ENCODE peak calls at places on chromosome 6, in five cellular contexts. H is progenitor cell of endocrine pancreas, R is astrocyte of the spinal cord, Y is kidney, J is A549. D is an unnamed sample.

GRCh38 chr6:41284726-41285125 is 1.8 kb downstream of the TREM1 start:
- DNase-seq in H (no peak), J (no peak), Y (no peak), R (no peak), D (peak)

GRCh38 chr6:84805145-84805544 is 40.7 kb upstream of the TBX18 start:
- DNase-seq in Y (no peak), H (no peak), R (no peak), J (no peak), D (no peak)

GRCh38 chr6:34358389-34358906 is 34.0 kb downstream of the NUDT3 start:
- DNase-seq in J (no peak), R (peak), Y (no peak), H (no peak), D (peak)

GRCh38 chr6:153123801-153124200 is 7.3 kb downstream of the RGS17 start:
- DNase-seq in Y (no peak), J (no peak), R (no peak), H (no peak), D (no peak)

GRCh38 chr6:23280445-23280844 is 711.1 kb downstream of the HDGFL1 start:
- DNase-seq in J (no peak), H (no peak), R (no peak), Y (no peak), D (no peak)

GRCh38 chr6:30013296-30013922 is 47.7 kb upstream of the POLR1H start:
- DNase-seq in H (peak), J (peak), R (no peak), Y (no peak), D (no peak)

GRCh38 chr6:47737406-47737805 is 39.0 kb downstream of the ADGRF4 start:
- DNase-seq in J (no peak), H (no peak), Y (no peak), R (no peak), D (no peak)

GRCh38 chr6:5995705-5996686 is 10.7 kb downstream of the NRN1 start:
- DNase-seq in J (no peak), H (peak), Y (peak), R (peak), D (peak)

GRCh38 chr6:44915111-44915510 is 413.0 kb upstream of the RUNX2 start:
- DNase-seq in J (no peak), R (no peak), Y (no peak), H (no peak), D (no peak)

GRCh38 chr6:70669133-70669532 is 1.4 kb downstream of the SMAP1 start:
- DNase-seq in Y (no peak), R (peak), H (no peak), J (no peak), D (no peak)

GRCh38 chr6:42777126-42777822 is 4.6 kb upstream of the BICRAL start:
- DNase-seq in Y (no peak), R (peak), H (no peak), J (no peak), D (peak)

GRCh38 chr6:39979461-39980328 is 45.4 kb upstream of the MOCS1 start:
- DNase-seq in R (no peak), H (no peak), Y (no peak), J (no peak), D (no peak)

GRCh38 chr6:161163466-161164181 is 110.2 kb downstream of the AGPAT4 start:
- DNase-seq in H (no peak), J (no peak), Y (no peak), R (no peak), D (no peak)

GRCh38 chr6:11851405-11851804 is 72.8 kb upstream of the ADTRP start:
- DNase-seq in H (no peak), R (peak), J (no peak), Y (no peak), D (peak)

GRCh38 chr6:129661478-129662405 is 48.2 kb downstream of the ARHGAP18 start:
- DNase-seq in H (no peak), Y (no peak), J (no peak), R (no peak), D (no peak)

GRCh38 chr6:129114992-129115391 is 232.1 kb downstream of the LAMA2 start:
- DNase-seq in J (no peak), H (no peak), Y (no peak), R (no peak), D (no peak)

GRCh38 chr6:35035481-35036030 is 105.6 kb downstream of the TCP11 start:
- DNase-seq in H (no peak), J (no peak), R (no peak), Y (no peak), D (no peak)

GRCh38 chr6:145143379-145143778 is 591.9 kb downstream of the EPM2A start:
- DNase-seq in J (no peak), R (no peak), H (no peak), Y (no peak), D (no peak)
- TF ChIP-seq CTCF in J (no peak), R (no peak), H (no peak), Y (no peak), D (no peak)

DNA sequence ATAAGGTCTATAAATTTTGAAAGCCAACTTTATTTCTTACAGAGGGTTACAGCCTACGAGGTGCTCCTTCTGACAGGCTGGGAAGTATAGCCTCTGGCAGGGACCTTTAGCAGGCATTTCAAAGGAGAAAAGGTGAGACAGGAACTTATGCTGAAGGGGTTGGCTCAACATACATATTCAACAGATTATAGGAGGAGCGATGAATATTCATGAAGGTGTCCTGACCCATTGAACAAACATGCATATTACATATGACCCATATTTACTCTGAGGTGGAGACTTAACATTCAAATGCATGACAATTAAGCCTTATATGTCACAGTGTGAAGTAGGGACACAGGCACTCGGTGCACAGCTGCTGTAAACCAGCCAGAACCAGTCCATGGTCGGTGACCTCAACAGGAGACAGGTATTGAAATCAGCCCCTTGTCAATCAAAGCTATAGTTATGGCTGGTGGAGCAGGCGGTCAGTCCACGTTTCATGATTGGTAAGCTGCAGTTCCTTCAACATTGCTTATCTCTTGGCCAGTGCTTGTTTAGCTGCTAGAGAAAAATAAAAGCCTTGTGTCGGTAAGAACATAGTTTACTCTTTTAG is 347.3 kb downstream of the THBS2 start:
- DNase-seq in Y (no peak), H (no peak), J (no peak), R (no peak), D (no peak)
- TF ChIP-seq CTCF in Y (no peak), H (no peak), J (no peak), R (no peak), D (no peak)

GRCh38 chr6:116446399-116446798 is 14.8 kb upstream of the CALHM6 start:
- DNase-seq in Y (no peak), R (no peak), J (no peak), H (no peak), D (peak)

GRCh38 chr6:116444575-116444974 is 16.6 kb upstream of the CALHM6 start:
- DNase-seq in J (no peak), R (no peak), Y (no peak), H (no peak), D (no peak)

GRCh38 chr6:116444991-116445566 is 16.1 kb upstream of the CALHM6 start:
- DNase-seq in R (no peak), H (no peak), J (no peak), Y (no peak), D (no peak)

GRCh38 chr6:116443105-116443504 is 18.1 kb upstream of the CALHM6 start:
- DNase-seq in R (no peak), H (no peak), Y (no peak), J (no peak), D (no peak)

DNA sequence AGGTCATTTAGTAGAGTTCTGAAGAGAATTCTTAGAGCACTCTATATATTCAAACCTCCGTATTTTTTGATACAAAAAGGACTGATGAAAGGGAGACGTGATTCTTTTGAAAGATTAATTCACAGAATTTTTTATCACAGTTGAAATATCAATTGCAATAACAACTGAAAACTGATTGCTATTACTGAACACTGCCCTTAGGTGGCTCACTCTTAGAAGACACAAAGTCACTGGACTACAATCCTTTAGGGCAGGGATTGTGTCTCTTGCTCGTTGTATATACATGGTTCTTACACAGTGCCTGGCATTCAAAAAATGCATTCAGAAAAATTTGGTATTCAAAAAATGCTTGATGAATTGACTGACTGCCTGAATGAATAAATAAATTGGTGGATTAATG is 17.1 kb upstream of the CALHM6 start:
- DNase-seq in Y (no peak), J (peak), H (no peak), R (peak), D (peak)
- TF ChIP-seq CTCF in Y (peak), J (peak), H (peak), R (peak), D (peak)

GRCh38 chr6:93017213-93017612 is 402.1 kb downstream of the EPHA7 start:
- DNase-seq in J (no peak), R (peak), Y (no peak), H (no peak), D (no peak)
- TF ChIP-seq CTCF in J (no peak), R (peak), Y (no peak), H (peak), D (no peak)

D was measured in HFFc6.